ENCODE peak calls at places on chromosomes 12 and 14, in ten cellular contexts. E, S, O, B, Y, C, R, J, K and H are unnamed samples.

GRCh38 chr14:23442721-23443356 is 7.4 kb upstream of the MYH7 start:
- DNase-seq in E (no peak), S (no peak), O (peak), B (no peak), Y (no peak), C (peak), R (no peak), J (peak), K (no peak), H (peak)

GRCh38 chr12:19739195-19739776 is 300.0 kb downstream of the AEBP2 start:
- DNase-seq in E (peak), S (peak), O (peak), B (peak), Y (peak), C (no peak), R (no peak), J (no peak), K (peak), H (peak)

GRCh38 chr14:89428556-89429196 is 11.6 kb upstream of the FOXN3 start:
- DNase-seq in E (peak), S (no peak), O (peak), B (peak), Y (peak), C (peak), R (no peak), J (no peak), K (no peak), H (no peak)

GRCh38 chr12:124609041-124609984 is 41.9 kb upstream of the NCOR2 start:
- DNase-seq in E (peak), S (peak), O (no peak), B (peak), Y (peak), C (peak), R (peak), J (no peak), K (peak), H (peak)

GRCh38 chr14:35287481-35288013 is 4.6 kb upstream of the PSMA6 start:
- DNase-seq in E (no peak), S (peak), O (no peak), B (no peak), Y (no peak), C (peak), R (no peak), J (no peak), K (no peak), H (peak)

GRCh38 chr14:36020120-36021029 is 156.1 kb downstream of the PTCSC3 start:
- DNase-seq in E (peak), S (no peak), O (no peak), B (no peak), Y (no peak), C (no peak), R (no peak), J (no peak), K (no peak), H (no peak)

GRCh38 chr12:66002812-66003211 is 127.7 kb downstream of the LLPH start:
- DNase-seq in E (no peak), S (no peak), O (no peak), B (peak), Y (no peak), C (no peak), R (no peak), J (no peak), K (no peak), H (no peak)

GRCh38 chr14:90487031-90487430 is 90.2 kb downstream of the CALM1 start:
- DNase-seq in E (peak), S (no peak), O (peak), B (peak), Y (peak), C (peak), R (no peak), J (no peak), K (no peak), H (no peak)

GRCh38 chr12:132259364-132259871 is 70.0 kb downstream of the GALNT9 start:
- DNase-seq in E (no peak), S (no peak), O (no peak), B (no peak), Y (peak), C (no peak), R (no peak), J (no peak), K (no peak), H (no peak)

GRCh38 chr12:49030714-49031572 is 12.4 kb upstream of the PRKAG1 start:
- DNase-seq in E (no peak), S (no peak), O (no peak), B (no peak), Y (no peak), C (no peak), R (no peak), J (no peak), K (no peak), H (no peak)

GRCh38 chr14:88013750-88014349 is 8.9 kb downstream of the GPR65 start:
- DNase-seq in E (peak), S (peak), O (peak), B (peak), Y (peak), C (peak), R (no peak), J (peak), K (peak), H (peak)

GRCh38 chr12:96194901-96195844 is 998 bp downstream of the ELK3 start:
- DNase-seq in E (peak), S (peak), O (peak), B (peak), Y (peak), C (peak), R (peak), J (peak), K (peak), H (peak)

GRCh38 chr12:8906781-8907180 is 7.5 kb upstream of the PHC1 start:
- DNase-seq in E (no peak), S (no peak), O (no peak), B (no peak), Y (no peak), C (no peak), R (no peak), J (no peak), K (no peak), H (no peak)

GRCh38 chr12:25121916-25122315 is 73.0 kb downstream of the DNAI7 start:
- DNase-seq in E (no peak), S (no peak), O (no peak), B (peak), Y (no peak), C (no peak), R (no peak), J (no peak), K (no peak), H (no peak)

GRCh38 chr12:44961887-44962286 is 85.8 kb upstream of the NELL2 start:
- DNase-seq in E (no peak), S (no peak), O (no peak), B (no peak), Y (no peak), C (no peak), R (no peak), J (no peak), K (no peak), H (no peak)

GRCh38 chr12:69284131-69284530 is 44.8 kb downstream of the CPSF6 start:
- DNase-seq in E (peak), S (peak), O (peak), B (peak), Y (peak), C (peak), R (no peak), J (peak), K (peak), H (peak)

GRCh38 chr12:65653321-65653720 is 171.0 kb upstream of the HMGA2 start:
- DNase-seq in E (no peak), S (no peak), O (no peak), B (no peak), Y (no peak), C (no peak), R (no peak), J (no peak), K (no peak), H (no peak)

GRCh38 chr12:6069452-6070093 is 54.9 kb downstream of the VWF start:
- DNase-seq in E (no peak), S (peak), O (peak), B (peak), Y (no peak), C (peak), R (no peak), J (no peak), K (no peak), H (peak)

GRCh38 chr12:3380200-3381020 is 110.6 kb upstream of the PRMT8 start:
- DNase-seq in E (no peak), S (no peak), O (no peak), B (peak), Y (no peak), C (peak), R (no peak), J (no peak), K (no peak), H (no peak)